ENCODE peak calls at places on chromosomes 6 and 20, in six cellular contexts. R is HepG2, O is K562, U is GM12878, Q is GM12892, N is H1. C is an unnamed sample.

GRCh38 chr6:142225552-142225951 is 76.3 kb upstream of the ADGRG6 start:
- DNase-seq in R (no peak), O (no peak), U (no peak), Q (no peak), N (no peak), C (no peak)

GRCh38 chr6:143232849-143233248 is 172.2 kb downstream of the AIG1 start:
- DNase-seq in R (peak; percentile 65), O (peak; percentile 58), U (peak; percentile 2), Q (peak; percentile 16), N (peak; percentile 68), C (peak; percentile 16)

GRCh38 chr6:10347561-10348327 is 67.1 kb downstream of the TFAP2A start:
- DNase-seq in R (no peak), O (peak; percentile 81), U (no peak), Q (no peak), N (no peak), C (no peak)

GRCh38 chr6:18389479-18389878 is 2.3 kb downstream of the RNF144B start:
- DNase-seq in R (no peak), O (no peak), U (no peak), Q (no peak), N (no peak), C (no peak)

GRCh38 chr6:14661188-14661587 is 543.6 kb downstream of the CD83 start:
- DNase-seq in R (no peak), O (no peak), U (peak; percentile 47), Q (no peak), N (no peak), C (no peak)

GRCh38 chr6:127971386-127971785 is 70.5 kb upstream of the THEMIS start:
- DNase-seq in R (no peak), O (no peak), U (no peak), Q (no peak), N (no peak), C (no peak)

GRCh38 chr20:47181056-47181862 is 175.2 kb downstream of the ZMYND8 start:
- DNase-seq in R (peak; percentile 92), O (peak; percentile 81), U (no peak), Q (peak; percentile 42), N (no peak), C (peak; percentile 56)

GRCh38 chr20:49228676-49229075 is 9.5 kb downstream of the DDX27 start:
- DNase-seq in R (no peak), O (no peak), U (no peak), Q (no peak), N (no peak), C (no peak)

GRCh38 chr6:40425192-40425919 is 161.8 kb downstream of the LRFN2 start:
- DNase-seq in R (no peak), O (no peak), U (no peak), Q (no peak), N (no peak), C (no peak)

GRCh38 chr6:40427196-40427595 is 160.0 kb downstream of the LRFN2 start:
- DNase-seq in R (no peak), O (no peak), U (no peak), Q (no peak), N (no peak), C (no peak)

GRCh38 chr6:40431706-40432105 is 155.5 kb downstream of the LRFN2 start:
- DNase-seq in R (no peak), O (no peak), U (no peak), Q (no peak), N (no peak), C (no peak)

GRCh38 chr6:40426341-40427066 is 160.7 kb downstream of the LRFN2 start:
- DNase-seq in R (no peak), O (no peak), U (no peak), Q (no peak), N (no peak), C (no peak)
- TF ChIP-seq POLR2AphosphoS5 in R (no peak), O (no peak), U (no peak), Q (no peak), N (no peak), C (no peak)

GRCh38 chr6:100300221-100300736 is 164.4 kb downstream of the SIM1 start:
- DNase-seq in R (peak; percentile 71), O (no peak), U (no peak), Q (no peak), N (no peak), C (no peak)
- TF ChIP-seq TAF1 in R (no peak), O (no peak), U (no peak), Q (no peak), N (no peak), C (no peak)

GRCh38 chr6:71405416-71405815 is 116.8 kb downstream of the OGFRL1 start:
- DNase-seq in R (no peak), O (no peak), U (no peak), Q (no peak), N (no peak), C (no peak)

GRCh38 chr6:71404145-71404966 is 115.7 kb downstream of the OGFRL1 start:
- DNase-seq in R (peak; percentile 79), O (no peak), U (no peak), Q (no peak), N (no peak), C (no peak)

GRCh38 chr6:71408966-71409723 is 120.5 kb downstream of the OGFRL1 start:
- DNase-seq in R (no peak), O (no peak), U (no peak), Q (no peak), N (no peak), C (no peak)

GRCh38 chr6:71404967-71405278 is 116.3 kb downstream of the OGFRL1 start:
- DNase-seq in R (no peak), O (no peak), U (no peak), Q (no peak), N (no peak), C (no peak)

DNA sequence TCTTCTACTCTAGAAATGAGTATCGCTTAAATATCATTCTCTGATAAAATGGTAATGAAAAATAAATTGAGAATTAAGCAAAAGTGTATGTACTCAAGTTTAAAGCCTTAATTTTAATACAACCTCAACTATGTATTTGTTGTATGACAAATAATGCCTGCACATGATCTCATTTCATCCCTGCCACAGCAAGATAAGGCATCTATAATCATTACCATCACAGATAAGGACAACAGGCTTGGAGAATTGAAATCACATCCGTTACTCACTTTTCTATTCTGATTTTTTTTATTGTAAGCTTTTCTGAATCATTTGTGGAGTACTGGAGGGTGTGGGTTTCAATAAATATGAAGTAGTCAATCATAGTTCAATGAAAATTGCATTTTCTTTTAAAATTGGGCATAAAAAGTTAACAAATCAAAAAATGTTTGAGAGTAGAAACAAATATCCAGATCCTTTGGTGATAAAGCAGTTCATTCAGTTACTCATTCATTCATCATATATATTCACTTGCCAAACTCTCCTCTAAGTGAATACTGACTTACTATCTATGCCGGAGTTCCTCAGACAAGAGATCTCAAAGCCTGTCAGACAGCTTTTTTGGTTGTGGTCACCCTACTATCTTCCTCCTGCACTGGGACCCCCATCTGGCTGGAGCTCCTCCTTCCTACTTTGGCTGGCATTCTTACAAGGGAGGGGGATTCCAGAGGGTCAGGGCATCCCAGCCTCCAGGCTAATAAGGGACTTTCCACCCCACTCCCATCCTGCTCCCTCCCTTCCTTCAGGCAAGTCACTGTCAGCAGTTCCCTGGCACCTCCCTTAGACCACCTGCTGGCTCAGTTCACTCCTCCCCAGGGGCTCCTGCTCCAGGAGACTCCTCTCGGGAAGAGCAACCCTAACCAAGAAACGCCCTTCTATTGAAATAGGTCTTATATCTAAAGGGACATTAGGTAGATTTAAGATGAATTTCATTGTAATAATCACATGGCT is 118.6 kb downstream of the OGFRL1 start:
- DNase-seq in R (no peak), O (no peak), U (no peak), Q (no peak), N (peak; percentile 52), C (no peak)
- TF ChIP-seq POLR2A in R (no peak), O (no peak), U (no peak), Q (no peak), N (no peak), C (no peak)

GRCh38 chr6:149962461-149963211 is 1.1 kb upstream of the ULBP1 start:
- DNase-seq in R (no peak), O (no peak), U (no peak), Q (peak; percentile 24), N (no peak), C (no peak)

GRCh38 chr6:149965191-149966020 is 1.7 kb downstream of the ULBP1 start:
- DNase-seq in R (no peak), O (no peak), U (no peak), Q (peak; percentile 23), N (peak; percentile 67), C (peak; percentile 39)

GRCh38 chr6:149963212-149963461 is 606 bp upstream of the ULBP1 start:
- DNase-seq in R (no peak), O (peak; percentile 66), U (no peak), Q (no peak), N (peak; percentile 67), C (no peak)

GRCh38 chr6:149964243-149965190 is 774 bp downstream of the ULBP1 start:
- DNase-seq in R (no peak), O (no peak), U (no peak), Q (peak; percentile 18), N (peak; percentile 76), C (peak; percentile 35)

GRCh38 chr6:149963462-149964242 is at the start of gene ULBP1:
- DNase-seq in R (no peak), O (peak; percentile 91), U (no peak), Q (peak; percentile 43), N (peak; percentile 93), C (peak; percentile 48)
- TF ChIP-seq POLR2AphosphoS5 in R (no peak), O (no peak), U (no peak), Q (no peak), N (peak; percentile 69), C (no peak)

DNA sequence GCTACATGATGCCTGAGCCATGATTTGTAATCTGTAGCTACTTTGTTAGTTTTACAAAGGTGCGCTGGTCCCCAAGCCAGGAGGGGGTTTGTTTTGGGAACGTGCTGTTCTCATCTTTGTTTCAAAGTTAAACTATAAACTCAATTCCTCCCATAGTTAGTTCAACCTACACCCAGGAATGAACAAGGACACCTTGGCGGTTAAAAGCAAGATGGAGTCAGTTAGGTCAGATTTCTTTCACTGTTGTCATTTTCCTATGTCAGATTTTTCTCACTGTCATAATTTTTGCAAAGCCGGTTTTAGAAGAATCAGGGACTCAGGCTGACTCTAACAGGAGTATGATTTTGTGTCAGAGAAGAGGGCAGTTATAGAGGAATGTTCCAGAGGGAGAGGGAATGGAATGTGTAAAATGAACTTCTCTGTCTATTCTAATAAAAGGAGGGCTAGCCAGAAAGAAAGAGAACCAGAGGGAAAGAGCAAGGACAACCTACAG is 2.3 kb upstream of the GMPR start:
- DNase-seq in R (no peak), O (no peak), U (no peak), Q (no peak), N (no peak), C (no peak)
- TF ChIP-seq TAF1 in R (no peak), O (no peak), U (no peak), Q (no peak), N (no peak), C (no peak)

C was measured in GM12891.